ENCODE peak calls at places on chromosomes 3 and 15, in seven cellular contexts. One of them, this sample, is unnamed.

GRCh38 chr3:5389057-5389456 is 201.6 kb downstream of the EDEM1 start:
- DNase-seq in SK-N-SH: no peak
- DNase-seq in sigmoid colon: no peak
- DNase-seq in H1: no peak
- DNase-seq in effector memory CD4-positive, alpha-beta T cell: no peak
- DNase-seq in naive thymus-derived CD4-positive, alpha-beta T cell: no peak
- DNase-seq in CD8-positive, alpha-beta T cell: no peak
- DNase-seq in this sample: no peak

GRCh38 chr3:89246326-89246725 is 138.9 kb downstream of the EPHA3 start:
- DNase-seq in SK-N-SH: no peak
- DNase-seq in sigmoid colon: no peak
- DNase-seq in H1: peak; percentile 62
- DNase-seq in effector memory CD4-positive, alpha-beta T cell: no peak
- DNase-seq in naive thymus-derived CD4-positive, alpha-beta T cell: no peak
- DNase-seq in CD8-positive, alpha-beta T cell: no peak
- DNase-seq in this sample: no peak

GRCh38 chr3:137762674-137763593 is 1.2 kb upstream of the SOX14 start:
- DNase-seq in SK-N-SH: peak; percentile 33
- DNase-seq in sigmoid colon: no peak
- DNase-seq in H1: no peak
- DNase-seq in effector memory CD4-positive, alpha-beta T cell: no peak
- DNase-seq in naive thymus-derived CD4-positive, alpha-beta T cell: no peak
- DNase-seq in CD8-positive, alpha-beta T cell: no peak
- DNase-seq in this sample: no peak

GRCh38 chr15:83565553-83566159 is 88.3 kb upstream of the ADAMTSL3 start:
- DNase-seq in SK-N-SH: peak; percentile 25
- DNase-seq in sigmoid colon: no peak
- DNase-seq in H1: no peak
- DNase-seq in effector memory CD4-positive, alpha-beta T cell: no peak
- DNase-seq in naive thymus-derived CD4-positive, alpha-beta T cell: no peak
- DNase-seq in CD8-positive, alpha-beta T cell: no peak
- DNase-seq in this sample: no peak

GRCh38 chr15:101528917-101529299 is 39.4 kb upstream of the PCSK6 start:
- DNase-seq in SK-N-SH: peak; percentile 5
- DNase-seq in sigmoid colon: no peak
- DNase-seq in H1: peak; percentile 39
- DNase-seq in effector memory CD4-positive, alpha-beta T cell: no peak
- DNase-seq in naive thymus-derived CD4-positive, alpha-beta T cell: no peak
- DNase-seq in CD8-positive, alpha-beta T cell: no peak
- DNase-seq in this sample: no peak

GRCh38 chr3:18758047-18758704 is 333.0 kb upstream of the SATB1 start:
- DNase-seq in SK-N-SH: peak; percentile 27
- DNase-seq in sigmoid colon: no peak
- DNase-seq in H1: no peak
- DNase-seq in effector memory CD4-positive, alpha-beta T cell: no peak
- DNase-seq in naive thymus-derived CD4-positive, alpha-beta T cell: peak; percentile 85
- DNase-seq in CD8-positive, alpha-beta T cell: peak; percentile 18
- DNase-seq in this sample: no peak

GRCh38 chr3:188780188-188781147 is 391.3 kb upstream of the TPRG1 start:
- DNase-seq in SK-N-SH: no peak
- DNase-seq in sigmoid colon: peak; percentile 74
- DNase-seq in H1: no peak
- DNase-seq in effector memory CD4-positive, alpha-beta T cell: no peak
- DNase-seq in naive thymus-derived CD4-positive, alpha-beta T cell: no peak
- DNase-seq in CD8-positive, alpha-beta T cell: no peak
- DNase-seq in this sample: no peak

GRCh38 chr3:167814441-167814951 is 79.0 kb downstream of the SERPINI1 start:
- DNase-seq in SK-N-SH: peak; percentile 21
- DNase-seq in sigmoid colon: no peak
- DNase-seq in H1: no peak
- DNase-seq in effector memory CD4-positive, alpha-beta T cell: no peak
- DNase-seq in naive thymus-derived CD4-positive, alpha-beta T cell: no peak
- DNase-seq in CD8-positive, alpha-beta T cell: no peak
- DNase-seq in this sample: peak; percentile 38

GRCh38 chr3:17090271-17090992 is 205.7 kb downstream of the PLCL2 start:
- DNase-seq in SK-N-SH: no peak
- DNase-seq in sigmoid colon: no peak
- DNase-seq in H1: no peak
- DNase-seq in effector memory CD4-positive, alpha-beta T cell: no peak
- DNase-seq in naive thymus-derived CD4-positive, alpha-beta T cell: no peak
- DNase-seq in CD8-positive, alpha-beta T cell: no peak
- DNase-seq in this sample: no peak

GRCh38 chr15:60760646-60761504 is 281.9 kb upstream of the ICE2 start:
- DNase-seq in SK-N-SH: no peak
- DNase-seq in sigmoid colon: no peak
- DNase-seq in H1: no peak
- DNase-seq in effector memory CD4-positive, alpha-beta T cell: no peak
- DNase-seq in naive thymus-derived CD4-positive, alpha-beta T cell: no peak
- DNase-seq in CD8-positive, alpha-beta T cell: no peak
- DNase-seq in this sample: no peak

GRCh38 chr3:146581080-146581601 is 24.0 kb downstream of the PLSCR5 start:
- DNase-seq in SK-N-SH: no peak
- DNase-seq in sigmoid colon: no peak
- DNase-seq in H1: no peak
- DNase-seq in effector memory CD4-positive, alpha-beta T cell: no peak
- DNase-seq in naive thymus-derived CD4-positive, alpha-beta T cell: no peak
- DNase-seq in CD8-positive, alpha-beta T cell: no peak
- DNase-seq in this sample: no peak

GRCh38 chr15:96472647-96473046 is 142.1 kb downstream of the NR2F2 start:
- DNase-seq in SK-N-SH: no peak
- DNase-seq in sigmoid colon: no peak
- DNase-seq in H1: no peak
- DNase-seq in effector memory CD4-positive, alpha-beta T cell: no peak
- DNase-seq in naive thymus-derived CD4-positive, alpha-beta T cell: no peak
- DNase-seq in CD8-positive, alpha-beta T cell: no peak
- DNase-seq in this sample: no peak

GRCh38 chr15:101183226-101183925 is 68.5 kb downstream of the CHSY1 start:
- DNase-seq in SK-N-SH: no peak
- DNase-seq in sigmoid colon: no peak
- DNase-seq in H1: no peak
- DNase-seq in effector memory CD4-positive, alpha-beta T cell: no peak
- DNase-seq in naive thymus-derived CD4-positive, alpha-beta T cell: no peak
- DNase-seq in CD8-positive, alpha-beta T cell: no peak
- DNase-seq in this sample: no peak

GRCh38 chr15:76996526-76997401 is 1.8 kb downstream of the PSTPIP1 start:
- DNase-seq in SK-N-SH: peak; percentile 53
- DNase-seq in sigmoid colon: peak; percentile 65
- DNase-seq in H1: no peak
- DNase-seq in effector memory CD4-positive, alpha-beta T cell: no peak
- DNase-seq in naive thymus-derived CD4-positive, alpha-beta T cell: peak; percentile 52
- DNase-seq in CD8-positive, alpha-beta T cell: peak; percentile 72
- DNase-seq in this sample: no peak

GRCh38 chr3:82202254-82202653 is 440.8 kb upstream of the GBE1 start:
- DNase-seq in SK-N-SH: no peak
- DNase-seq in sigmoid colon: no peak
- DNase-seq in H1: no peak
- DNase-seq in effector memory CD4-positive, alpha-beta T cell: no peak
- DNase-seq in naive thymus-derived CD4-positive, alpha-beta T cell: no peak
- DNase-seq in CD8-positive, alpha-beta T cell: no peak
- DNase-seq in this sample: no peak

GRCh38 chr3:82208002-82208710 is 446.7 kb upstream of the GBE1 start:
- DNase-seq in SK-N-SH: no peak
- DNase-seq in sigmoid colon: no peak
- DNase-seq in H1: no peak
- DNase-seq in effector memory CD4-positive, alpha-beta T cell: no peak
- DNase-seq in naive thymus-derived CD4-positive, alpha-beta T cell: no peak
- DNase-seq in CD8-positive, alpha-beta T cell: no peak
- DNase-seq in this sample: no peak
- H3K27ac ChIP-seq in SK-N-SH: no peak overlapping the region
- H3K27ac ChIP-seq in sigmoid colon: no peak overlapping the region
- H3K27ac ChIP-seq in H1: no peak overlapping the region
- H3K27ac ChIP-seq in effector memory CD4-positive, alpha-beta T cell: no peak overlapping the region
- H3K27ac ChIP-seq in naive thymus-derived CD4-positive, alpha-beta T cell: no peak overlapping the region
- H3K27ac ChIP-seq in CD8-positive, alpha-beta T cell: no peak overlapping the region
- H3K27ac ChIP-seq in this sample: no peak overlapping the region

GRCh38 chr3:100029052-100029451 is 85.2 kb downstream of the FILIP1L start:
- DNase-seq in SK-N-SH: no peak
- DNase-seq in sigmoid colon: no peak
- DNase-seq in H1: no peak
- DNase-seq in effector memory CD4-positive, alpha-beta T cell: no peak
- DNase-seq in naive thymus-derived CD4-positive, alpha-beta T cell: no peak
- DNase-seq in CD8-positive, alpha-beta T cell: no peak
- DNase-seq in this sample: no peak

GRCh38 chr3:100032262-100032661 is 82.0 kb downstream of the FILIP1L start:
- DNase-seq in SK-N-SH: no peak
- DNase-seq in sigmoid colon: no peak
- DNase-seq in H1: no peak
- DNase-seq in effector memory CD4-positive, alpha-beta T cell: no peak
- DNase-seq in naive thymus-derived CD4-positive, alpha-beta T cell: no peak
- DNase-seq in CD8-positive, alpha-beta T cell: no peak
- DNase-seq in this sample: no peak

GRCh38 chr3:100029689-100030088 is 84.6 kb downstream of the FILIP1L start:
- DNase-seq in SK-N-SH: no peak
- DNase-seq in sigmoid colon: no peak
- DNase-seq in H1: no peak
- DNase-seq in effector memory CD4-positive, alpha-beta T cell: no peak
- DNase-seq in naive thymus-derived CD4-positive, alpha-beta T cell: no peak
- DNase-seq in CD8-positive, alpha-beta T cell: no peak
- DNase-seq in this sample: no peak

GRCh38 chr3:100030914-100031313 is 83.4 kb downstream of the FILIP1L start:
- DNase-seq in SK-N-SH: no peak
- DNase-seq in sigmoid colon: no peak
- DNase-seq in H1: no peak
- DNase-seq in effector memory CD4-positive, alpha-beta T cell: no peak
- DNase-seq in naive thymus-derived CD4-positive, alpha-beta T cell: no peak
- DNase-seq in CD8-positive, alpha-beta T cell: no peak
- DNase-seq in this sample: no peak

GRCh38 chr3:100030346-100030745 is 84.0 kb downstream of the FILIP1L start:
- DNase-seq in SK-N-SH: no peak
- DNase-seq in sigmoid colon: no peak
- DNase-seq in H1: no peak
- DNase-seq in effector memory CD4-positive, alpha-beta T cell: no peak
- DNase-seq in naive thymus-derived CD4-positive, alpha-beta T cell: no peak
- DNase-seq in CD8-positive, alpha-beta T cell: no peak
- DNase-seq in this sample: no peak
- H3K27ac ChIP-seq in SK-N-SH: no peak overlapping the region
- H3K27ac ChIP-seq in sigmoid colon: no peak overlapping the region
- H3K27ac ChIP-seq in H1: no peak overlapping the region
- H3K27ac ChIP-seq in effector memory CD4-positive, alpha-beta T cell: no peak overlapping the region
- H3K27ac ChIP-seq in naive thymus-derived CD4-positive, alpha-beta T cell: no peak overlapping the region
- H3K27ac ChIP-seq in CD8-positive, alpha-beta T cell: no peak overlapping the region
- H3K27ac ChIP-seq in this sample: no peak overlapping the region

GRCh38 chr3:123332124-123332641 is 116.7 kb downstream of the ADCY5 start:
- DNase-seq in SK-N-SH: peak; percentile 58
- DNase-seq in sigmoid colon: peak; percentile 62
- DNase-seq in H1: no peak
- DNase-seq in effector memory CD4-positive, alpha-beta T cell: no peak
- DNase-seq in naive thymus-derived CD4-positive, alpha-beta T cell: no peak
- DNase-seq in CD8-positive, alpha-beta T cell: no peak
- DNase-seq in this sample: no peak
- H3K27ac ChIP-seq in SK-N-SH: no peak overlapping the region
- H3K27ac ChIP-seq in sigmoid colon: peak overlapping the region; percentile 81
- H3K27ac ChIP-seq in H1: no peak overlapping the region
- H3K27ac ChIP-seq in effector memory CD4-positive, alpha-beta T cell: no peak overlapping the region
- H3K27ac ChIP-seq in naive thymus-derived CD4-positive, alpha-beta T cell: no peak overlapping the region
- H3K27ac ChIP-seq in CD8-positive, alpha-beta T cell: no peak overlapping the region
- H3K27ac ChIP-seq in this sample: no peak overlapping the region

GRCh38 chr3:192957441-192957951 is 39.8 kb upstream of the MB21D2 start:
- DNase-seq in SK-N-SH: no peak
- DNase-seq in sigmoid colon: peak; percentile 79
- DNase-seq in H1: no peak
- DNase-seq in effector memory CD4-positive, alpha-beta T cell: no peak
- DNase-seq in naive thymus-derived CD4-positive, alpha-beta T cell: no peak
- DNase-seq in CD8-positive, alpha-beta T cell: no peak
- DNase-seq in this sample: no peak

GRCh38 chr3:192958219-192958872 is 40.7 kb upstream of the MB21D2 start:
- DNase-seq in SK-N-SH: no peak
- DNase-seq in sigmoid colon: no peak
- DNase-seq in H1: no peak
- DNase-seq in effector memory CD4-positive, alpha-beta T cell: no peak
- DNase-seq in naive thymus-derived CD4-positive, alpha-beta T cell: no peak
- DNase-seq in CD8-positive, alpha-beta T cell: no peak
- DNase-seq in this sample: no peak
- H3K27ac ChIP-seq in SK-N-SH: peak overlapping the region; percentile 45
- H3K27ac ChIP-seq in sigmoid colon: peak overlapping the region; percentile 11
- H3K27ac ChIP-seq in H1: no peak overlapping the region
- H3K27ac ChIP-seq in effector memory CD4-positive, alpha-beta T cell: no peak overlapping the region
- H3K27ac ChIP-seq in naive thymus-derived CD4-positive, alpha-beta T cell: no peak overlapping the region
- H3K27ac ChIP-seq in CD8-positive, alpha-beta T cell: no peak overlapping the region
- H3K27ac ChIP-seq in this sample: no peak overlapping the region

GRCh38 chr3:78887029-78887428 is 880.8 kb downstream of the ROBO1 start:
- DNase-seq in SK-N-SH: no peak
- DNase-seq in sigmoid colon: no peak
- DNase-seq in H1: no peak
- DNase-seq in effector memory CD4-positive, alpha-beta T cell: no peak
- DNase-seq in naive thymus-derived CD4-positive, alpha-beta T cell: no peak
- DNase-seq in CD8-positive, alpha-beta T cell: no peak
- DNase-seq in this sample: no peak
- H3K27ac ChIP-seq in SK-N-SH: no peak overlapping the region
- H3K27ac ChIP-seq in sigmoid colon: no peak overlapping the region
- H3K27ac ChIP-seq in H1: no peak overlapping the region
- H3K27ac ChIP-seq in effector memory CD4-positive, alpha-beta T cell: no peak overlapping the region
- H3K27ac ChIP-seq in naive thymus-derived CD4-positive, alpha-beta T cell: no peak overlapping the region
- H3K27ac ChIP-seq in CD8-positive, alpha-beta T cell: no peak overlapping the region
- H3K27ac ChIP-seq in this sample: no peak overlapping the region

GRCh38 chr3:151384741-151385174 is at the start of gene P2RY12:
- DNase-seq in SK-N-SH: no peak
- DNase-seq in sigmoid colon: no peak
- DNase-seq in H1: no peak
- DNase-seq in effector memory CD4-positive, alpha-beta T cell: no peak
- DNase-seq in naive thymus-derived CD4-positive, alpha-beta T cell: no peak
- DNase-seq in CD8-positive, alpha-beta T cell: no peak
- DNase-seq in this sample: no peak

GRCh38 chr3:151383111-151383510 is 1.4 kb downstream of the P2RY12 start:
- DNase-seq in SK-N-SH: no peak
- DNase-seq in sigmoid colon: no peak
- DNase-seq in H1: no peak
- DNase-seq in effector memory CD4-positive, alpha-beta T cell: no peak
- DNase-seq in naive thymus-derived CD4-positive, alpha-beta T cell: no peak
- DNase-seq in CD8-positive, alpha-beta T cell: no peak
- DNase-seq in this sample: no peak

GRCh38 chr3:151387443-151388241 is 3.1 kb upstream of the P2RY12 start:
- DNase-seq in SK-N-SH: no peak
- DNase-seq in sigmoid colon: no peak
- DNase-seq in H1: no peak
- DNase-seq in effector memory CD4-positive, alpha-beta T cell: no peak
- DNase-seq in naive thymus-derived CD4-positive, alpha-beta T cell: no peak
- DNase-seq in CD8-positive, alpha-beta T cell: no peak
- DNase-seq in this sample: no peak

GRCh38 chr3:151383956-151384355 is 597 bp downstream of the P2RY12 start:
- DNase-seq in SK-N-SH: no peak
- DNase-seq in sigmoid colon: no peak
- DNase-seq in H1: no peak
- DNase-seq in effector memory CD4-positive, alpha-beta T cell: no peak
- DNase-seq in naive thymus-derived CD4-positive, alpha-beta T cell: no peak
- DNase-seq in CD8-positive, alpha-beta T cell: no peak
- DNase-seq in this sample: no peak

DNA sequence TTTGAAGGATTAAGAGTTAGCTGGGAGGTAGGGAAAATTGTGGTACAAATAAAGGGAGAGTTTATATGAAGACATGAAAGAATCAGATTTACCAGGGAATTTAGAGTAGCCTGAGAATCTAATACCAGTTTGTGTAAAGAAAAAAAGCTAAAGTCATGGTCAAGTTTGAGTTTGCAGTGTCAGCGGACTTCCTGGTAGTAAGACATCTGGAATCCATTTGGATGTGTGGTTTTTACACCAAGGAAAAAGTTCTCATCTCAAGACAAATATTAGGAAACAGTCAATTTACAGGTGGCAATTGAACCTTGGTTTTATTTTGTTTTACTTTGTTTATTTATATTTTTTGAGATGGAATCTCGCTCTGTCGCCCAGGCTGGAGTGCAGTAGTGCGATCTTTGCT is 1.5 kb upstream of the P2RY12 start:
- DNase-seq in SK-N-SH: no peak
- DNase-seq in sigmoid colon: no peak
- DNase-seq in H1: no peak
- DNase-seq in effector memory CD4-positive, alpha-beta T cell: no peak
- DNase-seq in naive thymus-derived CD4-positive, alpha-beta T cell: no peak
- DNase-seq in CD8-positive, alpha-beta T cell: no peak
- DNase-seq in this sample: no peak
- H3K27ac ChIP-seq in SK-N-SH: no peak overlapping the region
- H3K27ac ChIP-seq in sigmoid colon: no peak overlapping the region
- H3K27ac ChIP-seq in H1: no peak overlapping the region
- H3K27ac ChIP-seq in effector memory CD4-positive, alpha-beta T cell: no peak overlapping the region
- H3K27ac ChIP-seq in naive thymus-derived CD4-positive, alpha-beta T cell: no peak overlapping the region
- H3K27ac ChIP-seq in CD8-positive, alpha-beta T cell: no peak overlapping the region
- H3K27ac ChIP-seq in this sample: no peak overlapping the region

This sample was measured in substantia nigra.